ENCODE peak calls at places on chromosomes 7 and 10, in seven cellular contexts. J is uterus, F is endodermal cell, I is left ventricle myocardium inferior, P is pancreas, R is esophagus squamous epithelium, O is thoracic aorta. W is an unnamed sample.

GRCh38 chr7:33716581-33717477 is 188.5 kb upstream of the BMPER start:
- DNase-seq in J (no peak), F (peak), I (no peak), P (no peak), R (no peak), O (no peak), W (no peak)

GRCh38 chr7:103447073-103447960 is 1.3 kb upstream of the SLC26A5 start:
- DNase-seq in J (no peak), F (peak), I (no peak), P (peak), R (no peak), O (no peak), W (peak)

GRCh38 chr7:86708334-86708733 is 64.6 kb downstream of the GRM3 start:
- DNase-seq in J (no peak), F (peak), I (no peak), P (no peak), R (no peak), O (no peak), W (no peak)

GRCh38 chr10:90857635-90858488 is at the start of gene HTR7:
- DNase-seq in J (peak), F (peak), I (peak), P (peak), R (no peak), O (no peak), W (peak)

GRCh38 chr7:148153611-148154010 is 437.0 kb upstream of the C7orf33 start:
- DNase-seq in J (peak), F (no peak), I (peak), P (peak), R (no peak), O (no peak), W (peak)

GRCh38 chr7:80097756-80098155 is 36.9 kb upstream of the GNAI1 start:
- DNase-seq in J (no peak), F (no peak), I (no peak), P (no peak), R (no peak), O (no peak), W (no peak)

GRCh38 chr10:47409171-47409865 is 25.2 kb upstream of the ZNF488 start:
- DNase-seq in J (no peak), F (no peak), I (no peak), P (no peak), R (no peak), O (no peak), W (no peak)

GRCh38 chr7:94452257-94452656 is 57.4 kb upstream of the CASD1 start:
- DNase-seq in J (no peak), F (no peak), I (no peak), P (no peak), R (no peak), O (no peak), W (no peak)

GRCh38 chr7:21572914-21573313 is 30.1 kb downstream of the DNAH11 start:
- DNase-seq in J (no peak), F (no peak), I (no peak), P (no peak), R (no peak), O (no peak), W (no peak)

GRCh38 chr7:75986147-75986781 is 8.1 kb downstream of the TMEM120A start:
- DNase-seq in J (no peak), F (no peak), I (no peak), P (no peak), R (no peak), O (no peak), W (no peak)

GRCh38 chr7:111960909-111961440 is 245.2 kb downstream of the DOCK4 start:
- DNase-seq in J (no peak), F (no peak), I (no peak), P (no peak), R (no peak), O (no peak), W (no peak)

GRCh38 chr7:150896562-150897209 is 44.4 kb downstream of the AOC1 start:
- DNase-seq in J (no peak), F (peak), I (no peak), P (no peak), R (no peak), O (no peak), W (no peak)

GRCh38 chr10:31749981-31750850 is 178.4 kb downstream of the ARHGAP12 start:
- DNase-seq in J (peak), F (no peak), I (peak), P (peak), R (no peak), O (no peak), W (no peak)
- H3K27ac ChIP-seq in J (peak), F (peak), I (peak), P (peak), R (peak), O (peak), W (no peak)

GRCh38 chr7:143256325-143256724 is 6.9 kb upstream of the GSTK1 start:
- DNase-seq in J (no peak), F (no peak), I (no peak), P (no peak), R (no peak), O (no peak), W (no peak)
- TF ChIP-seq CTCF in J (no peak), F (peak), I (no peak), P (no peak), R (no peak), O (no peak), W (no peak)

GRCh38 chr10:69961168-69961863 is 91.3 kb upstream of the MACROH2A2 start:
- DNase-seq in J (no peak), F (peak), I (no peak), P (no peak), R (no peak), O (no peak), W (no peak)
- H3K27ac ChIP-seq in J (no peak), F (no peak), I (no peak), P (no peak), R (no peak), O (no peak), W (no peak)

GRCh38 chr7:107982918-107983389 is 20.0 kb downstream of the LAMB1 start:
- DNase-seq in J (peak), F (no peak), I (no peak), P (no peak), R (no peak), O (no peak), W (no peak)
- TF ChIP-seq CTCF in J (no peak), F (peak), I (peak), P (no peak), R (peak), O (peak), W (no peak)

GRCh38 chr7:44736896-44737295 is 11.8 kb upstream of the ZMIZ2 start:
- DNase-seq in J (no peak), F (no peak), I (no peak), P (no peak), R (no peak), O (no peak), W (no peak)
- H3K27ac ChIP-seq in J (no peak), F (no peak), I (no peak), P (no peak), R (no peak), O (no peak), W (no peak)

DNA sequence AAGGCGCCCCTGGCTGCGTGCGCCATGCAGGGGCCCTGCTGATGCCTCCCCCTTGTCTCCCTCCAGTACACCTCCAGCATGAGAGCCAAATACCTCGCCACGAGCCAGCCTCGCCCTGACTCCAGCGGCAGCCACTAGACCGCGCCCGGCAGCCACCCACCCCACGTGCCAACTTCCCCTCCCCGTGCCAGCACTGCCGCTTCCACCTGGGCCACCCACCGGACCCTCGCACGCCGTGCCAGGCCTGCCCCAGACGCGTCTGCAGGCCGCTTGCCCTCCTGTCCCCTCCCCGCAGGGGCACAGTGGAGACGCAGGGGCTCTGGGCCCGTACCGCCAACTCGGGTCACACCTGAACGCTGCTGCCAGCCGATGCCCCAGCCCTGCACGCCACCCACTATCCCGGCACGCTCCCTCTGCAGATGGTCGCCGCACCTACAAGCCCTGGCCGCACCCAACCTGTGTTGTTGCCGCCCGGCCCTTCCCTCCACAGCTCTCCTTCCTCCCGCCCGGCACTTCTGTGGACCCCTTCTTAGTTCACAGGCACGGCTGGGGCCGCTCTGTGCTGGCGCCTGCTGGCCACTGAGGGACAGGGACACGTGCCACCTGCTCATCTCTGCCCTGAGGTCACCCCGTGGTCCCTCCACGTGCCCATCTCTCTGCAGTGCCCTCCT is 26.3 kb upstream of the AMZ1 start:
- DNase-seq in J (no peak), F (peak), I (no peak), P (no peak), R (no peak), O (no peak), W (no peak)
- TF ChIP-seq CTCF in J (no peak), F (peak), I (no peak), P (no peak), R (peak), O (no peak), W (no peak)

DNA sequence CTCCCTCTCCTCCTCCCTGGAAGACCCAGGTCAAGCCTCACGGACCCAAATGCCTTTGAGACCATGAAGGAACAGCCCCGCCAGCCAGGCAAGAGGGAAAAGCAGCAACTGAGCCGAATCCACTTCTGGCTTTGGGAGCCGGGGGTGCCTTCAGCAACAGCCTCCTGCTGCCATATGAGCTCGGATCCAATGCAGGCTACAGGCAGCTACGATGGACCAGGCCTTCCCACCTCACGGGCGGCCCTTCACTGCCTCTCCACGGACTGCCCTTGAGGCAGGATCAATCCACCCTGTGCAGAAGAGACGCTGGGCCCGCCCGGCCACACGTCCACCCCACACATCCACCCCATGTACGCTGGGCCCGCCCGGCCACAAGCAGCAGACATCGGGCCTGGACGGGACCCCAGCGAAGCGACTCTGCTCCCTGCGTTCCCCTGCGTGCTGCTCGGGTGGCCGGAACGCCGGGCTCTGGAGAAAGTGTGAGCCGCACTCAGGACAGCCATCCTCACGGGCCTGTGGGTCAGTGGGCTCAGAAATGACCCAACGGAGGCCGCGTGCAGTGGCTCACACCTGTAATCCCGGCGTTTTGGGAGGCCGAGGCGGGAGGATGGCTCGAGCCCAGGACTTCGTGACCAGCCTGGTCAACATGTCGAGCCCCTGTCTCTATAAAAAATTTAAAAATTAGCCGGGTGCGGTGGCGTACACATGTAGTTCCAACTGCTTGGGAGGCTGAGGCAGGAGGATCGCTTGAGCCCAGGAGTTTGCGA is 82.0 kb downstream of the FOXL3 start:
- DNase-seq in J (peak), F (peak), I (peak), P (no peak), R (no peak), O (no peak), W (no peak)
- H3K27ac ChIP-seq in J (no peak), F (no peak), I (no peak), P (peak), R (no peak), O (no peak), W (no peak)

DNA sequence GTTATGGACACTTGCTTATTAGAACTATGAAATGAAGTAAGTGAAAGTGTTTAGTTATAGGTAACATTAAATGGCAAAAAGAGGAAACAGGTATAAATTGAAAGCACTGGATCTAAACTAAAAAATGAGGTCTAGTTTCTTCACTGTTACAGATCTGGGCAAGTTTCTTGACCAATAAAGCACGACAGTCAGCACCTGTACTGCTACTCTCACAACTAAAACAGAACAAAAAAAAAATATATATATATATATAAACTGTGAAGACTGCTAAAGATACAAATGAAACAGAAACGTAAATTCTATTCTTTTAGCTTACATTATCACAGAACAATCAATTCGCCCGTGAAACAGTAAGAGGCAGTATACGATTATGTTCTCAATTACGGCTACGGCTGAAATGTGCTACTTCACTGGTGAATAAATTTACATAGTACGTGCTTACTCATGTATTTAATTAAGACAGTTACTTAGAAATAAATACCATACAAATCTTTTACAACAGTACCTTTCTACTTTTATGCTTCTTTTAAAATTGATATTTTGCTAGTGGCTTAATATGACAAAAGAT is 4.2 kb downstream of the AHR start:
- DNase-seq in J (no peak), F (no peak), I (no peak), P (no peak), R (no peak), O (no peak), W (no peak)
- TF ChIP-seq CTCF in J (no peak), F (no peak), I (peak), P (no peak), R (peak), O (no peak), W (no peak)

DNA sequence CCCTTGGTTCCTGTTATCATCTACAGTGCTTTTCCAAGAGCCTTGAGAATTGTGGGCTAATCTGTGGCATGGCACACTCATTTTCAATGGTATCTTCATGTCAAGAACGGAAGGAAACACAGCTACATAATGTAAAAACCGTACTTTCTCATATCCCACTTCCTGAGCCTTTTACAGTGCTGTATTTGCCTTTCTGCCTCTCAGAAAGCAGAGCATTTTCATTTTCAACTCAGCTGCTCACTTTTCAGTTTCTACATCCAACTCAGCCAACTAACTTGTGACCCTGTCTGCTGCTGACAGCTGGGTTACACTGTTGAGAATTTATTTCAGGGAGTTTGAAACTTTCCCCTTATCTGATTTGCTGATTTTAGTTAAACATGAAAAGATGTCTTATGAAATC is 875.8 kb upstream of the KCND2 start:
- DNase-seq in J (no peak), F (no peak), I (no peak), P (no peak), R (no peak), O (no peak), W (no peak)
- H3K27ac ChIP-seq in J (no peak), F (no peak), I (no peak), P (no peak), R (no peak), O (no peak), W (no peak)

GRCh38 chr7:130996205-130996840 is 262.3 kb upstream of the KLF14 start:
- DNase-seq in J (no peak), F (no peak), I (no peak), P (no peak), R (no peak), O (no peak), W (no peak)
- TF ChIP-seq CTCF in J (no peak), F (no peak), I (no peak), P (no peak), R (no peak), O (no peak), W (no peak)